ENCODE peak calls at places on chromosomes 4 and X, in four cellular contexts. One of them, this sample, is unnamed.
A peak's percentile ranks its signal among the peaks of the same experiment; 100 is the strongest.

GRCh38 chr4:71209161-71209560 is 129.7 kb upstream of the SLC4A4 start:
- DNase-seq in cardiac muscle cell: peak; percentile 65
- DNase-seq in IMR-90: peak; percentile 82
- DNase-seq in suprapubic skin: no peak
- DNase-seq in this sample: no peak

GRCh38 chrX:104122829-104123228 is 10.5 kb downstream of the ZCCHC18 start:
- DNase-seq in cardiac muscle cell: no peak
- DNase-seq in IMR-90: no peak
- DNase-seq in suprapubic skin: no peak
- DNase-seq in this sample: no peak

GRCh38 chr4:4871267-4872147 is 12.0 kb downstream of the MSX1 start:
- DNase-seq in cardiac muscle cell: no peak
- DNase-seq in IMR-90: no peak
- DNase-seq in suprapubic skin: no peak
- DNase-seq in this sample: no peak

GRCh38 chr4:120209706-120210105 is 143.1 kb upstream of the MAD2L1 start:
- DNase-seq in cardiac muscle cell: no peak
- DNase-seq in IMR-90: no peak
- DNase-seq in suprapubic skin: no peak
- DNase-seq in this sample: no peak

GRCh38 chrX:78650906-78651437 is 8.2 kb downstream of the RTL3 start:
- DNase-seq in cardiac muscle cell: peak; percentile 68
- DNase-seq in IMR-90: peak; percentile 73
- DNase-seq in suprapubic skin: no peak
- DNase-seq in this sample: no peak

GRCh38 chr4:160745126-160745525 is 1418.7 kb downstream of the FSTL5 start:
- DNase-seq in cardiac muscle cell: no peak
- DNase-seq in IMR-90: no peak
- DNase-seq in suprapubic skin: no peak
- DNase-seq in this sample: no peak

GRCh38 chrX:155143959-155144548 is 72.2 kb upstream of the VBP1 start:
- DNase-seq in cardiac muscle cell: no peak
- DNase-seq in IMR-90: no peak
- DNase-seq in suprapubic skin: no peak
- DNase-seq in this sample: no peak

GRCh38 chrX:139204576-139204902 is 326.0 kb upstream of the F9 start:
- DNase-seq in cardiac muscle cell: no peak
- DNase-seq in IMR-90: no peak
- DNase-seq in suprapubic skin: no peak
- DNase-seq in this sample: no peak

GRCh38 chr4:6335040-6335590 is 65.5 kb downstream of the WFS1 start:
- DNase-seq in cardiac muscle cell: no peak
- DNase-seq in IMR-90: no peak
- DNase-seq in suprapubic skin: no peak
- DNase-seq in this sample: no peak

GRCh38 chr4:19748470-19748869 is 503.2 kb upstream of the SLIT2 start:
- DNase-seq in cardiac muscle cell: peak; percentile 96
- DNase-seq in IMR-90: peak; percentile 87
- DNase-seq in suprapubic skin: no peak
- DNase-seq in this sample: no peak

GRCh38 chrX:41779058-41779564 is 55.1 kb downstream of the GPR82 start:
- DNase-seq in cardiac muscle cell: peak; percentile 30
- DNase-seq in IMR-90: peak; percentile 85
- DNase-seq in suprapubic skin: no peak
- DNase-seq in this sample: no peak

GRCh38 chrX:133448512-133449076 is 33.3 kb upstream of the GPC4 start:
- DNase-seq in cardiac muscle cell: peak; percentile 0
- DNase-seq in IMR-90: no peak
- DNase-seq in suprapubic skin: no peak
- DNase-seq in this sample: no peak

GRCh38 chr4:8332891-8333331 is 63.4 kb downstream of the HTRA3 start:
- DNase-seq in cardiac muscle cell: no peak
- DNase-seq in IMR-90: no peak
- DNase-seq in suprapubic skin: peak; percentile 45
- DNase-seq in this sample: peak; percentile 59

GRCh38 chr4:168440442-168441264 is 39.6 kb downstream of the DDX60L start:
- DNase-seq in cardiac muscle cell: peak; percentile 54
- DNase-seq in IMR-90: peak; percentile 62
- DNase-seq in suprapubic skin: no peak
- DNase-seq in this sample: no peak

GRCh38 chr4:22019676-22020075 is 71.1 kb upstream of the KCNIP4 start:
- DNase-seq in cardiac muscle cell: peak; percentile 4
- DNase-seq in IMR-90: no peak
- DNase-seq in suprapubic skin: no peak
- DNase-seq in this sample: no peak

GRCh38 chr4:14264437-14264836 is 636.9 kb upstream of the BOD1L1 start:
- DNase-seq in cardiac muscle cell: peak; percentile 35
- DNase-seq in IMR-90: peak; percentile 10
- DNase-seq in suprapubic skin: no peak
- DNase-seq in this sample: no peak

GRCh38 chr4:107838138-107838618 is 13.4 kb downstream of the SGMS2 start:
- DNase-seq in cardiac muscle cell: peak; percentile 62
- DNase-seq in IMR-90: peak; percentile 25
- DNase-seq in suprapubic skin: no peak
- DNase-seq in this sample: no peak

GRCh38 chrX:36957425-36958328 is 50.5 kb upstream of the FAM47C start:
- DNase-seq in cardiac muscle cell: peak; percentile 2
- DNase-seq in IMR-90: no peak
- DNase-seq in suprapubic skin: no peak
- DNase-seq in this sample: no peak

GRCh38 chr4:131093303-131093702 is 1997.4 kb downstream of the C4orf33 start:
- DNase-seq in cardiac muscle cell: no peak
- DNase-seq in IMR-90: no peak
- DNase-seq in suprapubic skin: no peak
- DNase-seq in this sample: no peak

GRCh38 chr4:155529197-155529596 is 137.5 kb upstream of the GUCY1A1 start:
- DNase-seq in cardiac muscle cell: peak; percentile 69
- DNase-seq in IMR-90: no peak
- DNase-seq in suprapubic skin: no peak
- DNase-seq in this sample: no peak

GRCh38 chr4:133150643-133151300 is 1.7 kb downstream of the PCDH10 start:
- DNase-seq in cardiac muscle cell: peak; percentile 16
- DNase-seq in IMR-90: no peak
- DNase-seq in suprapubic skin: no peak
- DNase-seq in this sample: peak; percentile 70

GRCh38 chrX:108309144-108309543 is 129.1 kb downstream of the COL4A6 start:
- DNase-seq in cardiac muscle cell: peak; percentile 75
- DNase-seq in IMR-90: peak; percentile 79
- DNase-seq in suprapubic skin: no peak
- DNase-seq in this sample: no peak

GRCh38 chr4:845233-845835 is 19.4 kb upstream of the CPLX1 start:
- DNase-seq in cardiac muscle cell: peak; percentile 66
- DNase-seq in IMR-90: peak; percentile 61
- DNase-seq in suprapubic skin: no peak
- DNase-seq in this sample: no peak

GRCh38 chrX:1026263-1027015 is 186.0 kb downstream of the CRLF2 start:
- DNase-seq in cardiac muscle cell: no peak
- DNase-seq in IMR-90: no peak
- DNase-seq in suprapubic skin: no peak
- DNase-seq in this sample: no peak

GRCh38 chr4:186351672-186352194 is 85.7 kb downstream of the F11 start:
- DNase-seq in cardiac muscle cell: no peak
- DNase-seq in IMR-90: no peak
- DNase-seq in suprapubic skin: no peak
- DNase-seq in this sample: no peak

DNA sequence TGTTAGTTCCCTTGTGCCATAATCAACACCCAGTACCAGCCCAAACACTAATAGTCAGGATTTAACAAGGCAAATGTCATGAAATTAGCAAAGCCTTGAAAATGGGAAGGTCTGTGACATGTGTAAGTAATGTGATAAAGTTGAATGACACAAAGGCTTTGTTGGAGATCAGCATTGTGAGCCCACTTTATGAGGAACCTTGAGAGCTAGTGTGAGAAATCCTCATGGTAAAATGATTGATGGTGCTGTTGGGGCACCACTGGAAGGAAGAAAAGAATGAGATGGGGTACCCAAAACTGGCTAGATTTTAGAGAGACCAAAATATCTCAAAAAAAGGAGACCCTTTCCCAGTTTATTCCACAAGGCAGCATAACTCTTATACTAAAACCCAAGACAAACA is 3.3 kb upstream of the LIN54 start:
- DNase-seq in cardiac muscle cell: no peak
- DNase-seq in IMR-90: no peak
- DNase-seq in suprapubic skin: no peak
- DNase-seq in this sample: no peak
- H3K4me3 ChIP-seq in cardiac muscle cell: no peak overlapping the region
- H3K4me3 ChIP-seq in IMR-90: no peak overlapping the region
- H3K4me3 ChIP-seq in suprapubic skin: peak overlapping the region; percentile 90
- H3K4me3 ChIP-seq in this sample: peak overlapping the region; percentile 85

DNA sequence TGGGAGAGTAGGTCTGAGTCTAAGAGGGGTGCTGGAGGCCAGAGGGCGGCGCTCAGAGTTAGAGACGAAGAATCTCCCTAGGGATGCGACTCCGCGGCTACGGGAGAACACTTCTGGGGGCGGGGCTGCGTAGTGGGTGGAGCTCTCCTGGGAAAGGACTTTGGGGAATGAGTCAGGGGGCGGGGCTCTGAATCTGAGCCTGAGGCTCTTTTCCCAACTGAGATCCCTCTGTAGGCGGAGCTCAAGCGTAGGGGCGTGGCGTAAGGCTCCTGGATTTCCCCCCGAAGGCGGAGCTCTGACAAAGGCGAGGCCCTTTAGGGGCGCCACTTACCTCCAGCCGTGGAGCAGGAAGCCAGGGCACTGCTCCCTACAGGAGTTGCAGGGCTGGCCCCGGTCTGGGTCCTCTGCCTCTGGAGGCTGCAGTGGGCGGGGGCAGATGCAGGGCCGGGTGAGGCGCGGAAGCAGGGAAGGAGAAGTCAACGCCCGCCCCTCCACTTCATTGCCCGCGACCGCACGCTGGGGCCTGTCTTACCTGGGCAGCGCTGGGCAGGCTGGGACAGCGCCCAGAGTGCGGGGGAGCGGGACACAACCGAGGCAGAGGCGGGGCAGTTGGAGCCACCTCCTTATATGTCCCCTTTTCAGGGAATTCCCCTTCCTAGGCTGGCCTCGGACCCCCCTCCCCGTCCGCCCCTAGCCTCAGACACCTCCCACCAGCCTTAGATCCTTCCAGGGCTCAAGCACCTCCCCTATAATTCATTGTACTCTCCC is 1.7 kb downstream of the PRICKLE3 start:
- DNase-seq in cardiac muscle cell: peak; percentile 92
- DNase-seq in IMR-90: peak; percentile 83
- DNase-seq in suprapubic skin: peak; percentile 96
- DNase-seq in this sample: peak; percentile 92
- TF ChIP-seq CTCF in cardiac muscle cell: peak; percentile 3
- TF ChIP-seq CTCF in IMR-90: no peak
- TF ChIP-seq CTCF in suprapubic skin: no peak
- TF ChIP-seq CTCF in this sample: no peak

GRCh38 chr4:123421942-123422781 is 25.6 kb downstream of the SPRY1 start:
- DNase-seq in cardiac muscle cell: no peak
- DNase-seq in IMR-90: no peak
- DNase-seq in suprapubic skin: no peak
- DNase-seq in this sample: no peak
- H3K4me3 ChIP-seq in cardiac muscle cell: no peak overlapping the region
- H3K4me3 ChIP-seq in IMR-90: peak overlapping the region; percentile 9
- H3K4me3 ChIP-seq in suprapubic skin: no peak overlapping the region
- H3K4me3 ChIP-seq in this sample: no peak overlapping the region

DNA sequence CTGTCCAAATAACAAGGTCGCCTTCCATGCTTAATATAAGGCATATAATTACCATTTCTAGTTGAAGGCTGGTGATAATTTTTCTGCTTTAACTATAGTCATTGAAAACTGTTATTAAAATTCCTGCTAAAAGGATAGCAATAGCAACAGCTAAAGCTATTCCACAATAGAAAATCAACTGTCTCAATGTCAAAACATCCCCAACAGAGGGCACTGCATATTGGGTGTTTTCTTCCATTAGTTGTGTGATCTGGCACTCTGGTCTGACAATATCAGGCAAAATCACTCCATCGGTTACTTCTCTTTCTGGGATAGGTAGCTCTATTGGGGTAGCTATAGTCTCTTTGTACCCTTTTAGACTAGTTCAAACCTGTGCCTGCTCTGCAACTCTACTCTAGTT is 53.5 kb downstream of the TMPRSS11F start:
- DNase-seq in cardiac muscle cell: no peak
- DNase-seq in IMR-90: no peak
- DNase-seq in suprapubic skin: no peak
- DNase-seq in this sample: no peak
- TF ChIP-seq CTCF in cardiac muscle cell: no peak
- TF ChIP-seq CTCF in IMR-90: no peak
- TF ChIP-seq CTCF in suprapubic skin: no peak
- TF ChIP-seq CTCF in this sample: no peak

GRCh38 chr4:171676555-171677215 is 136.5 kb upstream of the GALNTL6 start:
- DNase-seq in cardiac muscle cell: no peak
- DNase-seq in IMR-90: no peak
- DNase-seq in suprapubic skin: no peak
- DNase-seq in this sample: no peak
- H3K4me3 ChIP-seq in cardiac muscle cell: no peak overlapping the region
- H3K4me3 ChIP-seq in IMR-90: no peak overlapping the region
- H3K4me3 ChIP-seq in suprapubic skin: no peak overlapping the region
- H3K4me3 ChIP-seq in this sample: no peak overlapping the region

GRCh38 chr4:109298279-109299010 is 4.0 kb downstream of the COL25A1 start:
- DNase-seq in cardiac muscle cell: peak; percentile 13
- DNase-seq in IMR-90: no peak
- DNase-seq in suprapubic skin: no peak
- DNase-seq in this sample: no peak
- TF ChIP-seq CTCF in cardiac muscle cell: peak; percentile 62
- TF ChIP-seq CTCF in IMR-90: peak; percentile 41
- TF ChIP-seq CTCF in suprapubic skin: peak; percentile 6
- TF ChIP-seq CTCF in this sample: no peak

DNA sequence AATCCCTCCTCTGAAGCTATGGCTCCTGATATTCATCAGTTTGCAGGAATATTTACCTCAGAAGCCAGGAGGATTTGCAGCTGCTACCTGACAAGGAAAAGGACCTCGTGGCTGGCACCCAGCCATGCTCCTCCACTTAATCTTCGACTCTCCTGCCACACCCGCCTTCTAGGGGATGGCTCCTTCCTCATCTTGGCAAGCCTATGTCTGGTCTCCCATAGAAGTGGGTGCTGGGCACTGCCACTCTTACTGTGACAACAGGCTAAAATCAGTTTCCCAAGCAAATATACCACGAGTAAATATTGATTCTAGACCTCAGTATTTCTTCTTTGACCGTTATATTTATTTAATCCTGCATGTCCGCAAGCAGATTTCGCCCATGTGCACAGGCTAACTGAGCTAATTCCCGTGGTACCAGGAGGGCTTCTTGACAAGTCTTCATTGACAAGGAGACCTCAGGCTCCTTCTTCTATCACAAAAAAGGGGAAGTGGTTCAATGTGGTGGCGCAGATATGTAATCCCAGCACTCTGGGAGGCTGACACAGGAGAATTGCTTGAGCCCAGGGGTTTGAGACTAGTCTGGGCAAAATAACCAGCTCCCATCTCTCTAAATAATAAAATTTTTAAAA is 52.6 kb upstream of the DCTD start:
- DNase-seq in cardiac muscle cell: no peak
- DNase-seq in IMR-90: no peak
- DNase-seq in suprapubic skin: no peak
- DNase-seq in this sample: no peak
- H3K4me3 ChIP-seq in cardiac muscle cell: no peak overlapping the region
- H3K4me3 ChIP-seq in IMR-90: no peak overlapping the region
- H3K4me3 ChIP-seq in suprapubic skin: no peak overlapping the region
- H3K4me3 ChIP-seq in this sample: no peak overlapping the region

GRCh38 chrX:56763556-56764152 is 34.6 kb downstream of the NBDY start:
- DNase-seq in cardiac muscle cell: no peak
- DNase-seq in IMR-90: peak; percentile 75
- DNase-seq in suprapubic skin: no peak
- DNase-seq in this sample: peak; percentile 84
- TF ChIP-seq CTCF in cardiac muscle cell: no peak
- TF ChIP-seq CTCF in IMR-90: peak; percentile 63
- TF ChIP-seq CTCF in suprapubic skin: peak; percentile 50
- TF ChIP-seq CTCF in this sample: no peak

This sample was measured in coronary artery.